ENCODE peak calls at places on chromosomes 7 and 10, in five cellular contexts. B, F, M, D and I are unnamed samples.

GRCh38 chr10:71748671-71749191 is 24.6 kb downstream of the VSIR start:
- DNase-seq in B (no peak), F (no peak), M (peak), D (peak), I (no peak)

GRCh38 chr10:6401562-6402348 is 178.3 kb downstream of the PRKCQ start:
- DNase-seq in B (peak), F (peak), M (peak), D (no peak), I (peak)

GRCh38 chr7:38283107-38283506 is 9.7 kb upstream of the TARP start:
- DNase-seq in B (no peak), F (no peak), M (no peak), D (no peak), I (no peak)

GRCh38 chr10:71211759-71212248 is 566 bp upstream of the UNC5B start:
- DNase-seq in B (no peak), F (no peak), M (no peak), D (no peak), I (no peak)

GRCh38 chr10:131198843-131199242 is 112.7 kb downstream of the TCERG1L start:
- DNase-seq in B (no peak), F (no peak), M (peak), D (no peak), I (no peak)

GRCh38 chr7:7799138-7799537 is 80.7 kb upstream of the RPA3 start:
- DNase-seq in B (peak), F (peak), M (no peak), D (no peak), I (no peak)

GRCh38 chr7:102220929-102221850 is 65.5 kb upstream of the SH2B2 start:
- DNase-seq in B (peak), F (peak), M (no peak), D (no peak), I (no peak)

GRCh38 chr10:8803992-8804391 is 749.5 kb downstream of the GATA3 start:
- DNase-seq in B (no peak), F (no peak), M (no peak), D (no peak), I (no peak)

GRCh38 chr10:132555648-132556575 is 18.3 kb downstream of the INPP5A start:
- DNase-seq in B (no peak), F (no peak), M (no peak), D (no peak), I (no peak)

GRCh38 chr7:31307941-31308340 is 32.6 kb downstream of the NEUROD6 start:
- DNase-seq in B (no peak), F (no peak), M (no peak), D (no peak), I (no peak)

DNA sequence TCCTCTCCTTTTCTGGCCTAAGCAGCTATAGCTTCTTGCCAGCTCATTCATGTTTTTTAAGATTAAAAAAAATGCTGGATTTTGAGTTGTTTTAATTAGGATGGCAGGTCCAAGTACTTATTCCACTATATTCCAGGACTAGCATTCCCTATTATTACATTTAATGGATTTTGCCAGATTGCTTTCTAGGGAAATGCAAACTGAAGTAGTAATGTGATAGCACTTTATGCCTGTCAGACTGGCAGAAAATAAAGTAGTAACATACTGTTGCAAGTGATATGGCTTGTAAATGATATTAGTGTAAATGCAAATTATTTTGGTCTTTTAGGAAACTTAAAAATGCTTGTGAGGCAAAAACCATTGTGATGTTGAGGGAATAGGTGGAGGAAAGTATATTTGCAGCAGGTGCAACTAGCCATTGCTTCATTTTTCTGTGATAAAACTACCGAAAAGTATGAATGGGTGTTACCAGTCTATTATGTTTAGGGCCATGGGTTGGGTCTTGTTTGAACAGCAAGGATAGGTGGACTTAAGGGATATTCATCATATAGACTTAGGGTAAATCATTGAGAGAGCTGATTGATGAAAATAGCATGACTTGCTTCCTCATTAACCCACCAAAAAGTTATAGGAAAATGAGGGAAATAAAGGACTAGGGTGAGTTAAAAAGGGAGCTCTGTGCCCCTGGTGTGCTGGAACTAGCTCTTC is 19.9 kb downstream of the ZNRF2 start:
- DNase-seq in B (no peak), F (no peak), M (no peak), D (no peak), I (no peak)
- H3K4me3 ChIP-seq in B (no peak), F (no peak), M (no peak), D (no peak), I (no peak)

DNA sequence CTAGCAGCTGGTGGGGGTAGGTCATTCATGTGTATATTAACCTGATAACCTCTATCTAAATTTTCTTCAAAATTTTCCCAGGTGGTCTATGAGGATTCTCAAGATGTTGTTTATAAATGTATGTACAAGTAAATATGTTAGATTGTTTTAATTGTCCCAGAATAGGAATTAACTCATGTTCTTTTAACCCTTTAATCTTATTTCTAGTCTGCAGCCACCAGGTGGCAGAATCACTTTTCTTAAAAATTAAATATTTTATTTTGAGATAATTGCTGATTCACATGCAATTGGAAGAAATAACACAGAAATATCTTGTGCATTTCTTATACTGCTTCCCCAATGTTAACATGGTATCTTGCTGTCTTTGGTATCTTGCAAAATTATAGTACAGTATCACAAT is 589.5 kb downstream of the ARL4A start:
- DNase-seq in B (no peak), F (no peak), M (no peak), D (no peak), I (no peak)
- H3K4me3 ChIP-seq in B (no peak), F (no peak), M (no peak), D (no peak), I (no peak)

GRCh38 chr7:136868496-136869005 is at the start of gene CHRM2:
- DNase-seq in B (peak), F (peak), M (peak), D (no peak), I (no peak)

GRCh38 chr7:136869991-136870798 is 1.7 kb downstream of the CHRM2 start:
- DNase-seq in B (peak), F (peak), M (peak), D (no peak), I (no peak)

GRCh38 chr7:136869006-136869961 is 832 bp downstream of the CHRM2 start:
- DNase-seq in B (peak), F (peak), M (peak), D (no peak), I (no peak)

GRCh38 chr7:136874393-136875032 is 6.1 kb downstream of the CHRM2 start:
- DNase-seq in B (peak), F (peak), M (no peak), D (no peak), I (no peak)

GRCh38 chr7:136870799-136871487 is 2.5 kb downstream of the CHRM2 start:
- DNase-seq in B (peak), F (peak), M (peak), D (no peak), I (no peak)
- H3K4me3 ChIP-seq in B (peak), F (peak), M (no peak), D (peak), I (peak)

GRCh38 chr7:27030393-27031001 is 65.3 kb downstream of the HOXA1 start:
- DNase-seq in B (no peak), F (no peak), M (no peak), D (no peak), I (no peak)
- H3K4me3 ChIP-seq in B (no peak), F (no peak), M (no peak), D (no peak), I (no peak)

GRCh38 chr7:130334274-130334673 is 10.3 kb upstream of the CPA5 start:
- DNase-seq in B (no peak), F (no peak), M (no peak), D (no peak), I (no peak)
- H3K4me3 ChIP-seq in B (no peak), F (no peak), M (no peak), D (no peak), I (no peak)

GRCh38 chr7:130486963-130487324 is 4.9 kb upstream of the MEST start:
- DNase-seq in B (no peak), F (no peak), M (no peak), D (no peak), I (peak)
- H3K4me3 ChIP-seq in B (no peak), F (no peak), M (peak), D (peak), I (peak)

DNA sequence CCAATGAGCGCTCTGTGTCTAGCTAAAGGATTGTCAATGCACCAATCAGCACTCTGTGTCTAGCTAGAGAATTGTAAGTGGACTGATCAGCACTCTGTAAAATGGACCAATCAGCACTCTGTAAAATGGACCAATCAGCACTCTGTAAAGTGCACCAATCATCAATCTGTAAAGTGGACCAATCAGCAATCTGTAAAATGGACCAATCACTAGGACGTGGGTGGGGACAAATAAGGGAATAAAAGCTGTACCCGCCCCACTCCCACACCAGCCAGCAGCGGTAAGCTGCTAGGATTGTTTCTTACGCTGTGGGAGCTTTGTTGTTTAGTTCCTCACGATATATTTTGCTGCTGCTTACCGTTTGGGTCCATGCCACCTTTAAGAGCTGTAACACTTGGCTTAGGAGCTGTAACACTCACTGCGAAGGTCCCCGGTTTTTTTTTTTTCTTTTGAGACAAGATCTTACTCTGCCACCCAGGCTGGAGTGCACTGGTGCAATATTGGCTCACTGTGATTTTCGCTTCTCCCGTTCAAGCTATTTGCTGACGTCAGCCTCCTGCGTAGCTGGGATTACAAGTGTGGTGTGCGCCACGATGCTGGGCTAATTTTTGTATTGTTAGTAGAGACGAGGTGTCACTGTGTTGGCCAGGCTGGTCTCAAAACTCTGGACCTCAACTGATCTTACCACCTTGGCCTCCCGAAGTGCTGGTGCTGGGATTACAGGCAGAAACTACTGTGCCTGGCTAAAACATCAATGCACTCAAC is 184.8 kb downstream of the PTPN20 start:
- DNase-seq in B (no peak), F (no peak), M (no peak), D (no peak), I (no peak)
- H3K4me3 ChIP-seq in B (no peak), F (no peak), M (no peak), D (no peak), I (no peak)

DNA sequence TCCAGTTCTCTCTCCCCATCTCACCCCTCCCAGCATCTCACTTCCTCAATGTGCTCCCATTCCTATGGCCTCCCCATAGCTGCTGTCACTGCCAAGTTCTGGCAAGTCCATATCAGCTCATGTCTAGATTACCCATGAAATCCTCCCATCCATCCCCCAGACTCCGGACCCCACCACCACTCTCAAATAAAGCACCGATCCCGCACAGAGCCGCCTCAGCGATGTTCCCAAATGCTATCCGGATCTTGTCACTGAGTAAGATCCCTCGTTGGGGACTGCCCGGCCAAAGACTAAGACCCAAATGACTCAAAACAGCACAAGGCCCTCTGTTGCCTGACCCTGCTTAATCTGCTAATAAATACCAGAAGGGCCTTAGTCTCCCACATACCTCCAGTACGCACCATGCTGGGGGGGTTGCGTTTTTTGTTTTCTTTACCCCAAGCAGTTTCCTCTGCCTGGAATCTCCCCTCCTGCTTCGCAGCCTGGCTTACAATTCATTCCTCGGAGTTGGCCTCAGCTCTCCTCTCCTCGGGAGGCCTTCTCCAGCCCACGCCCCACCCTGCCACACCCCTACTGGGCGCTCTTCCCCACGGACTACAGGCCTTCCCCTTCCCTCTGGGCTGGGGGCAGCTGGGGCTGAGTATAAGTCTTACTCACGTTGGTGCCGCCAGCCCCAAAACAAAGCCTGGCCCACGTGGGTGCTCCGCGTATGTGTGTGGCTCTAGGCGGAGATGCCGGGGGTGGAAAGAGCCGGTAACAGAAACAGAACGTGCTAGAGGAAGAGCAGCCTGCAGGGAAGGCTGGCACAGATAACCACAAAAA is 1.8 kb upstream of the DUSP5 start:
- DNase-seq in B (peak), F (peak), M (no peak), D (no peak), I (no peak)
- H3K4me3 ChIP-seq in B (peak), F (peak), M (no peak), D (peak), I (peak)

GRCh38 chr7:29289156-29290021 is 94.8 kb downstream of the CHN2 start:
- DNase-seq in B (no peak), F (peak), M (no peak), D (no peak), I (no peak)
- H3K4me3 ChIP-seq in B (no peak), F (no peak), M (no peak), D (no peak), I (no peak)